ENCODE peak calls at places on chromosome 11, in four cellular contexts. One of them, this sample, is unnamed. For H3K4me1, the result is how much of the 10 kb centered on the place peaks cover.

GRCh38 chr11:14229472-14229871 is 129.5 kb downstream of the RRAS2 start:
- DNase-seq in fibroblast of lung: no peak
- DNase-seq in IMR-90: no peak
- DNase-seq in HAP-1: no peak
- DNase-seq in this sample: no peak

GRCh38 chr11:125070699-125071254 is 7.7 kb downstream of the SLC37A2 start:
- DNase-seq in HAP-1: no peak
- DNase-seq in IMR-90: peak
- DNase-seq in fibroblast of lung: peak
- DNase-seq in this sample: no peak

GRCh38 chr11:80165763-80166162 is 724.9 kb upstream of the TENM4 start:
- DNase-seq in IMR-90: peak
- DNase-seq in fibroblast of lung: no peak
- DNase-seq in HAP-1: no peak
- DNase-seq in this sample: no peak

GRCh38 chr11:57353461-57354251 is 15.5 kb downstream of the P2RX3 start:
- DNase-seq in fibroblast of lung: no peak
- DNase-seq in HAP-1: no peak
- DNase-seq in IMR-90: no peak
- DNase-seq in this sample: no peak

GRCh38 chr11:28619870-28620540 is 511.8 kb downstream of the METTL15 start:
- DNase-seq in HAP-1: no peak
- DNase-seq in IMR-90: peak
- DNase-seq in fibroblast of lung: peak
- DNase-seq in this sample: no peak

GRCh38 chr11:96035031-96035743 is 111.3 kb upstream of the MTMR2 start:
- DNase-seq in fibroblast of lung: no peak
- DNase-seq in HAP-1: no peak
- DNase-seq in IMR-90: no peak
- DNase-seq in this sample: no peak

GRCh38 chr11:79285756-79286155 is 155.1 kb downstream of the TENM4 start:
- DNase-seq in IMR-90: no peak
- DNase-seq in fibroblast of lung: peak
- DNase-seq in HAP-1: no peak
- DNase-seq in this sample: no peak

GRCh38 chr11:134987223-134987768 is 575.3 kb upstream of the B3GAT1 start:
- DNase-seq in IMR-90: no peak
- DNase-seq in HAP-1: no peak
- DNase-seq in fibroblast of lung: no peak
- DNase-seq in this sample: no peak

GRCh38 chr11:71153005-71153395 is 99.4 kb downstream of the SHANK2 start:
- DNase-seq in IMR-90: peak
- DNase-seq in fibroblast of lung: peak
- DNase-seq in HAP-1: no peak
- DNase-seq in this sample: no peak

GRCh38 chr11:134069996-134070845 is 1.3 kb downstream of the JAM3 start:
- DNase-seq in HAP-1: no peak
- DNase-seq in fibroblast of lung: no peak
- DNase-seq in IMR-90: no peak
- DNase-seq in this sample: no peak

GRCh38 chr11:959027-959426 is 33.4 kb downstream of the AP2A2 start:
- DNase-seq in fibroblast of lung: no peak
- DNase-seq in IMR-90: no peak
- DNase-seq in HAP-1: no peak
- DNase-seq in this sample: no peak

GRCh38 chr11:71420455-71421241 is 27.5 kb downstream of the DHCR7 start:
- DNase-seq in HAP-1: peak
- DNase-seq in fibroblast of lung: peak
- DNase-seq in IMR-90: peak
- DNase-seq in this sample: peak

GRCh38 chr11:19553683-19554333 is 158.8 kb upstream of the NAV2 start:
- DNase-seq in IMR-90: peak
- DNase-seq in HAP-1: peak
- DNase-seq in fibroblast of lung: peak
- DNase-seq in this sample: peak

GRCh38 chr11:66313321-66314185 is 3.3 kb downstream of the CD248 start:
- DNase-seq in IMR-90: peak
- DNase-seq in fibroblast of lung: peak
- DNase-seq in HAP-1: no peak
- DNase-seq in this sample: no peak

GRCh38 chr11:18752502-18752901 is 26.5 kb upstream of the IGSF22 start:
- DNase-seq in HAP-1: no peak
- DNase-seq in fibroblast of lung: no peak
- DNase-seq in IMR-90: no peak
- DNase-seq in this sample: no peak

GRCh38 chr11:100630898-100631297 is 56.2 kb upstream of the ARHGAP42 start:
- DNase-seq in fibroblast of lung: no peak
- DNase-seq in IMR-90: peak
- DNase-seq in HAP-1: no peak
- DNase-seq in this sample: no peak

GRCh38 chr11:79458712-79459111 is 17.9 kb upstream of the TENM4 start:
- DNase-seq in IMR-90: no peak
- DNase-seq in fibroblast of lung: no peak
- DNase-seq in HAP-1: no peak
- DNase-seq in this sample: no peak

GRCh38 chr11:114082767-114083181 is 23.3 kb downstream of the ZBTB16 start:
- DNase-seq in fibroblast of lung: no peak
- DNase-seq in IMR-90: no peak
- DNase-seq in HAP-1: no peak
- DNase-seq in this sample: no peak

GRCh38 chr11:114080769-114081168 is 21.3 kb downstream of the ZBTB16 start:
- DNase-seq in HAP-1: no peak
- DNase-seq in fibroblast of lung: no peak
- DNase-seq in IMR-90: no peak
- DNase-seq in this sample: no peak

GRCh38 chr11:114081641-114082414 is 22.3 kb downstream of the ZBTB16 start:
- DNase-seq in HAP-1: no peak
- DNase-seq in fibroblast of lung: peak
- DNase-seq in IMR-90: no peak
- DNase-seq in this sample: no peak

GRCh38 chr11:114083256-114084252 is 24.0 kb downstream of the ZBTB16 start:
- DNase-seq in IMR-90: no peak
- DNase-seq in fibroblast of lung: no peak
- DNase-seq in HAP-1: no peak
- DNase-seq in this sample: no peak

GRCh38 chr11:114082415-114082748 is 22.9 kb downstream of the ZBTB16 start:
- DNase-seq in HAP-1: no peak
- DNase-seq in fibroblast of lung: peak
- DNase-seq in IMR-90: no peak
- DNase-seq in this sample: no peak
- H3K4me1 ChIP-seq in HAP-1: under half
- H3K4me1 ChIP-seq in fibroblast of lung: under half
- H3K4me1 ChIP-seq in IMR-90: under half
- H3K4me1 ChIP-seq in this sample: under half

DNA sequence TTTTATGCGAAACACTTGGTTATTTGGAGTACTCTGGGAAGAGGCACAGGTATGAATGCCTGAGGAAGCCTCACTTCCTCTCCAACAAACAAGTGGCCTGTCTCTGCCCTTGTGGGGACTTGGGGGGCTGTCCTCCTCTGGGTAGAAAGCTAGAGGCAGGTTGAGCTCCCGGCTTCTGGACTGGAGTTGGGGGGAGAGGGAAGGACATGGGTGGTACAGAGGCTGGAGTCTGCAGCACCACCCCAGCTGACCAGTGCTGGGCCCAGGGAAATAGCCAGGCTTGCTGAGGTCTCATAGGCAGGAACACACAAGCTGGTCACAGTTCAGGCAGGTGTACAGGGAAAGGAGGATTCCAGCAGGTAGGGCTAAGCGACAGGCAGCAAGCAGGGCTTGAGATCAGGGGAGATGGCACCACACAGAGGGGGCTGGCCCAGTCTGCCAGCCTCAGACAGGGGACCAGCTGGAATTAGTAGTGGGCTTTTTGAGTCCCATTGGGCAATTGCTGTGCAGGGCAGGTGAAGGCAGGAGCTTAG is 135.3 kb upstream of the TEAD1 start:
- DNase-seq in IMR-90: no peak
- DNase-seq in fibroblast of lung: no peak
- DNase-seq in HAP-1: no peak
- DNase-seq in this sample: no peak
- H3K4me1 ChIP-seq in IMR-90: under half
- H3K4me1 ChIP-seq in fibroblast of lung: under half
- H3K4me1 ChIP-seq in HAP-1: under half
- H3K4me1 ChIP-seq in this sample: under half

GRCh38 chr11:120208012-120208441 is 2.8 kb upstream of the OAF start:
- DNase-seq in fibroblast of lung: peak
- DNase-seq in IMR-90: no peak
- DNase-seq in HAP-1: no peak
- DNase-seq in this sample: no peak
- H3K4me1 ChIP-seq in fibroblast of lung: under half
- H3K4me1 ChIP-seq in IMR-90: under half
- H3K4me1 ChIP-seq in HAP-1: under half
- H3K4me1 ChIP-seq in this sample: under half

GRCh38 chr11:118694771-118695170 is 15.3 kb upstream of the TREH start:
- DNase-seq in HAP-1: no peak
- DNase-seq in IMR-90: no peak
- DNase-seq in fibroblast of lung: no peak
- DNase-seq in this sample: no peak

GRCh38 chr11:118699508-118700220 is 20.2 kb upstream of the TREH start:
- DNase-seq in IMR-90: no peak
- DNase-seq in fibroblast of lung: no peak
- DNase-seq in HAP-1: no peak
- DNase-seq in this sample: no peak

GRCh38 chr11:118696673-118697226 is 17.3 kb upstream of the TREH start:
- DNase-seq in HAP-1: no peak
- DNase-seq in IMR-90: no peak
- DNase-seq in fibroblast of lung: no peak
- DNase-seq in this sample: no peak

GRCh38 chr11:118694185-118694584 is 14.7 kb upstream of the TREH start:
- DNase-seq in fibroblast of lung: no peak
- DNase-seq in IMR-90: no peak
- DNase-seq in HAP-1: no peak
- DNase-seq in this sample: no peak

DNA sequence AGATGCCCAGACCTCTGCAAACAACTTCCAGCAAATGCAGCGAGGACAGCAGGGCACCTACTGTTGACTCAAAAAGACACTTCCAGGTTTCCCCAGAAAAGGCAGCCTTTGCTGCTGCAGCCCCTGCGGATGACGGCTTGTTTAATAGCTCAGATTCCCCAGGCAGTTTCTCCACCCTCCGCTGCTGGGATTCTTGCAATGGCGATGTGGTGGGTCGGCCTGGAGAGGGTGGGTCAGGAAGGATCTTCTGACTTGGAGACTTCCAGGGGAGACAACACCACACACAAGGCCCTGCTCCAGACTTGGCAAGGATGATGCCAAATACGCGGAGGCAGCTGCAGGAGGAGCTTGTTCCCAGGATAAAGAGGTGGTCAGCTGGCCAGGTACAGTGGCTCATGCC is 17.9 kb upstream of the TREH start:
- DNase-seq in HAP-1: no peak
- DNase-seq in IMR-90: no peak
- DNase-seq in fibroblast of lung: no peak
- DNase-seq in this sample: no peak
- H3K4me1 ChIP-seq in HAP-1: under half
- H3K4me1 ChIP-seq in IMR-90: under half
- H3K4me1 ChIP-seq in fibroblast of lung: under half
- H3K4me1 ChIP-seq in this sample: under half

DNA sequence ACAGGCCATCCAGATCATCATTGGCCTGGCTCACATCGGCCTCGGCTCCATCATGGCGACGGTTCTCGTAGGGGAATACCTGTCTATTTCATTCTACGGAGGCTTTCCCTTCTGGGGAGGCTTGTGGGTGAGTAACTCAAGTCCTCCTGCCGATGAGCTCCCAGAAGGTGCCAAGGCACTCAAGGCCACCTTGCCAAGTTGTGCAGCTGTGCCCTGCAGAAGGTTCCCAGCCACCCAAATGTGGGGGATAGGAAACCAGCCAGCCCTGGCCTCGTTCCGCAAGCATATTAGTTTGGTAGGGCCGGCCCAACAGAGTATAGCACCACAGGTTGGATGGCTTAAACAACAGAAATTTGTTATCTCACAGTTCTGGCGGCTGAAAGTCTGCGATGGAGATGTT is 4.0 kb downstream of the MS4A8 start:
- DNase-seq in IMR-90: no peak
- DNase-seq in HAP-1: no peak
- DNase-seq in fibroblast of lung: no peak
- DNase-seq in this sample: no peak
- H3K4me1 ChIP-seq in IMR-90: under half
- H3K4me1 ChIP-seq in HAP-1: under half
- H3K4me1 ChIP-seq in fibroblast of lung: under half
- H3K4me1 ChIP-seq in this sample: under half

GRCh38 chr11:126132319-126132718 is 69.7 kb upstream of the CDON start:
- DNase-seq in HAP-1: no peak
- DNase-seq in fibroblast of lung: no peak
- DNase-seq in IMR-90: no peak
- DNase-seq in this sample: no peak
- H3K4me1 ChIP-seq in HAP-1: under half
- H3K4me1 ChIP-seq in fibroblast of lung: under half
- H3K4me1 ChIP-seq in IMR-90: under half
- H3K4me1 ChIP-seq in this sample: under half